ENCODE peak calls at places on chromosomes 11 and 22, in seven cellular contexts. D is thoracic aorta, B is fibroblast of mammary gland, Z is lung, A is type B pancreatic cell, W is A549, U is brain microvascular endothelial cell. K is an unnamed sample.

GRCh38 chr11:19725379-19726079 is 12.9 kb downstream of the NAV2 start:
- DNase-seq in B (no peak), A (no peak), W (no peak), U (no peak), Z (peak; percentile 67), D (peak; percentile 44), K (no peak)

GRCh38 chr11:57349491-57350274 is 11.5 kb downstream of the P2RX3 start:
- DNase-seq in D (no peak), W (peak; percentile 58), Z (peak; percentile 67), A (peak; percentile 84), B (peak; percentile 33), U (no peak), K (no peak)

GRCh38 chr11:20364412-20364792 is 888 bp downstream of the HTATIP2 start:
- DNase-seq in D (no peak), Z (no peak), W (peak; percentile 41), U (no peak), A (no peak), B (no peak), K (no peak)

GRCh38 chr22:48146426-48146825 is 1384.0 kb downstream of the TBC1D22A start:
- DNase-seq in Z (no peak), D (no peak), A (no peak), W (no peak), U (no peak), B (no peak), K (no peak)

GRCh38 chr22:27616033-27616432 is 185.5 kb downstream of the MN1 start:
- DNase-seq in Z (no peak), D (no peak), W (no peak), A (no peak), U (no peak), B (no peak), K (no peak)

GRCh38 chr22:19016081-19016480 is 80.0 kb upstream of the PRODH start:
- DNase-seq in B (no peak), W (no peak), D (no peak), U (no peak), A (no peak), Z (no peak), K (no peak)

GRCh38 chr11:113401718-113402117 is 14.1 kb downstream of the ANKK1 start:
- DNase-seq in A (no peak), Z (peak; percentile 79), D (no peak), U (no peak), B (peak; percentile 6), W (peak; percentile 12), K (peak; percentile 1)

GRCh38 chr22:46145896-46146295 is 4.4 kb upstream of the PPARA start:
- DNase-seq in D (no peak), A (no peak), Z (no peak), B (no peak), W (no peak), U (no peak), K (no peak)

GRCh38 chr11:124199702-124200101 is 16.6 kb downstream of the OR10D3 start:
- DNase-seq in W (no peak), B (peak; percentile 45), D (no peak), Z (no peak), A (no peak), U (no peak), K (no peak)

GRCh38 chr22:49964493-49965290 is 4.1 kb downstream of the PIM3 start:
- DNase-seq in B (no peak), Z (peak; percentile 28), U (no peak), W (no peak), D (peak; percentile 1), A (no peak), K (no peak)

GRCh38 chr11:26676641-26677040 is 45.2 kb downstream of the SLC5A12 start:
- DNase-seq in A (no peak), B (no peak), Z (no peak), W (no peak), D (no peak), U (no peak), K (no peak)

GRCh38 chr11:122441702-122442092 is 213.8 kb upstream of the UBASH3B start:
- DNase-seq in W (no peak), U (no peak), B (no peak), D (no peak), A (no peak), Z (no peak), K (no peak)

GRCh38 chr22:31139866-31140716 is at the start of gene PLA2G3:
- DNase-seq in Z (peak; percentile 90), D (no peak), U (peak; percentile 51), A (no peak), W (no peak), B (peak; percentile 62), K (no peak)

GRCh38 chr22:25447067-25447688 is 117.3 kb upstream of the GRK3 start:
- DNase-seq in U (no peak), W (no peak), D (no peak), B (no peak), A (no peak), Z (no peak), K (no peak)

GRCh38 chr22:43013355-43014061 is 1.4 kb downstream of the PACSIN2 start:
- DNase-seq in A (no peak), D (no peak), B (peak; percentile 23), U (no peak), W (no peak), Z (no peak), K (peak; percentile 41)

GRCh38 chr11:35419713-35420333 is 465 bp upstream of the SLC1A2 start:
- DNase-seq in W (no peak), U (no peak), D (no peak), B (peak; percentile 17), Z (no peak), A (no peak), K (no peak)

GRCh38 chr11:120632579-120632978 is 121.0 kb downstream of the GRIK4 start:
- DNase-seq in U (no peak), W (peak; percentile 24), Z (no peak), B (no peak), D (no peak), A (no peak), K (no peak)
- TF ChIP-seq CTCF in U (peak; percentile 52), W (no peak), Z (no peak), B (peak; percentile 6), D (no peak), A (peak; percentile 39), K (peak; percentile 46)

GRCh38 chr11:43784301-43784700 is 96.3 kb upstream of the ALKBH3 start:
- DNase-seq in W (no peak), Z (no peak), B (no peak), A (no peak), U (no peak), D (no peak), K (no peak)

GRCh38 chr11:43774786-43775185 is 94.2 kb downstream of the HSD17B12 start:
- DNase-seq in D (no peak), A (no peak), B (no peak), Z (no peak), U (no peak), W (no peak), K (no peak)

GRCh38 chr11:43784866-43785265 is 95.8 kb upstream of the ALKBH3 start:
- DNase-seq in W (no peak), D (no peak), U (no peak), B (no peak), A (no peak), Z (no peak), K (no peak)

DNA sequence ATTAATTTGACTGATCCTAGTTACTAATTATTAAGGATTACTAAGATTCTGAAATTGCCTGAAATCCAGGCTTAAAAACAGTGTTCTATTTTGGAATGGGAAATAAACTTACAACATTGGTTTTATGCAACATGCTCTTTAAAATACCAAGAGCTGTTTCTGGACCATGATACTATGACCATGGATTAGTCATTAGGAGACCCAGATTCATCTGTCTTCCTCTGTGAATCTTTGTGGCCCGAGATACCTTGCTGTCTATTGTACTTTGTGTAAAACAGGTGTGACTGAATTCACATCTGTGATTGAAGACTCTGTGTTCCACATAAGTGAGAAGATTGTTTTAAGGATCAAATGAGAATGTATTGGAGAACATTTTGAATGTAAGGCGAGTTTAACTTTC is 98.8 kb downstream of the HSD17B12 start:
- DNase-seq in B (no peak), W (no peak), A (no peak), D (no peak), U (no peak), Z (no peak), K (no peak)
- TF ChIP-seq CTCF in B (no peak), W (no peak), A (no peak), D (no peak), U (no peak), Z (no peak), K (no peak)

DNA sequence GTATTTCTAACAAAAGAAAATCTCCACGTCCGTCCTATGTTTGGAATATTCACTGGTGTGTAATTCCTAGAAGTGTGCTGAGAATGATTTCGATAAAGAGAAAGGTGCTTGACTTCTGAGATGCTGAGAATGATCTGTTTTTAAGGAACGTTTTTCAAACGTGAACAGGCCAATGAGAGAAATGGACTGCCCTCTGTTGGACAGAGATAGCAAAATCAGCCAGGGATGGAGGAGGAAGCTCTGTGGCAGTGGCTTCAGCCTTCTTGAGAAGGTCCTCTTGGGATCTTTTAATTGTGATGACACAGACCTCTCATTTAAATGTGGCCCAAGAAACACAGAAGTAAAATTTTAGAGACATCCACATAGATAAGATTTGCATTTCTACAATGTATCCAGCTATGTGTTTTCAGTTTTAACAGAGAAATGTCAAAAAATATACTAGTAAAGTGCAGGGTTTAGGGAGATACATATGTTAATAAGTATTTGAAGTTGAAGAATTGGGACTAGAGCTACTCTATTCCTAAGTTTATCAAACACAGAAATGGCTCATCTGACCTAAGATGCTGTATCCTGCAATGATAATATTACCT is 84.0 kb upstream of the RCN1 start:
- DNase-seq in B (peak; percentile 50), W (peak; percentile 40), A (no peak), D (no peak), Z (no peak), U (peak; percentile 46), K (peak; percentile 54)
- TF ChIP-seq CTCF in B (peak; percentile 68), W (peak; percentile 74), A (peak; percentile 82), D (peak; percentile 29), Z (no peak), U (peak; percentile 82), K (peak; percentile 83)

GRCh38 chr11:134532176-134532920 is 120.3 kb upstream of the B3GAT1 start:
- DNase-seq in U (no peak), A (no peak), Z (no peak), B (no peak), W (no peak), D (no peak), K (no peak)

GRCh38 chr11:134531331-134532135 is 119.5 kb upstream of the B3GAT1 start:
- DNase-seq in W (no peak), U (no peak), A (peak; percentile 56), B (no peak), D (no peak), Z (no peak), K (no peak)

GRCh38 chr11:134530826-134531225 is 118.8 kb upstream of the B3GAT1 start:
- DNase-seq in A (peak; percentile 56), Z (no peak), W (no peak), D (no peak), U (no peak), B (no peak), K (no peak)

GRCh38 chr11:134533511-134533910 is 121.5 kb upstream of the B3GAT1 start:
- DNase-seq in U (no peak), W (no peak), Z (no peak), A (no peak), B (no peak), D (no peak), K (no peak)

DNA sequence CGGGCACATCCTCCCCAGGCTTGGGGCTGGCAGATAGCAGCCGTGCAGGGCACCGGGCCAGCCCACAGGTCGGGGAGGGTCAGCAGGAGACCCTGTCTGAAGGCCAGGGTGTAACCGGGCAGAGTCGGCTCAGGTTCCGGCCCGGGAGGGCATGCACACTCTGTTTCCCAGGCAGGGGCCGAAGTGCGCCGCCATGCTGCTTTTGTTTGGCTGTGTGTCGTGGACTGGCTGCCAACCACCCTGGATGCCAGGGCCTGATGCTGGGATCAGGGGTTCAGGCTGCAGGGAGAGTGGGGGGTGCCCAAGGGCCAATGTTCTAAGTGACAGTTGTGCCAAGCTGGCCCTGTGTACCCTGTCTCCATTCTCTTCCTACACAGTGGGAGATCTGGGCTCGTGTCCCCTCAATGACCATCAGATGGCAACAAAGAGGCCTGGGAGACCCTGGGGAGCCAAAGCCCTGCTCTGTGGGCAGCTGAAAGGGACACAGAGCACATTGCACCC is 120.9 kb upstream of the B3GAT1 start:
- DNase-seq in B (no peak), A (peak; percentile 53), Z (no peak), U (no peak), D (no peak), W (no peak), K (no peak)
- TF ChIP-seq CTCF in B (no peak), A (no peak), Z (no peak), U (no peak), D (no peak), W (no peak), K (no peak)

K was measured in HFFc6.